ENCODE peak calls at places on chromosomes 12 and 14, in nine cellular contexts. F, T, W, B, D, A, J, I and S are unnamed samples.

GRCh38 chr14:68527329-68527851 is 265.5 kb downstream of the ZFP36L1 start:
- DNase-seq in F (no peak), I (no peak), D (peak; percentile 63), T (no peak), B (no peak), A (no peak), W (no peak), J (no peak), S (peak; percentile 56)

GRCh38 chr14:54169254-54169924 is 212.8 kb upstream of the BMP4 start:
- DNase-seq in W (no peak), A (no peak), J (no peak), F (no peak), I (peak; percentile 11), B (peak; percentile 10), T (no peak), D (peak; percentile 36), S (peak; percentile 18)

GRCh38 chr12:91225316-91225715 is 42.7 kb upstream of the DCN start:
- DNase-seq in W (no peak), A (no peak), F (no peak), I (no peak), T (no peak), D (peak; percentile 33), B (peak; percentile 35), J (no peak), S (peak; percentile 18)

GRCh38 chr12:25583545-25583944 is 30.5 kb upstream of the LMNTD1 start:
- DNase-seq in B (peak; percentile 19), T (no peak), A (no peak), D (peak; percentile 34), J (no peak), I (peak; percentile 12), F (no peak), W (no peak), S (peak; percentile 29)

GRCh38 chr12:120534703-120535655 is 823 bp downstream of the RNF10 start:
- DNase-seq in J (no peak), D (peak; percentile 90), F (peak; percentile 60), A (peak; percentile 34), W (peak; percentile 62), T (peak; percentile 63), I (peak; percentile 55), B (peak; percentile 92), S (peak; percentile 88)

GRCh38 chr12:6863586-6864321 is 3.6 kb upstream of the TPI1 start:
- DNase-seq in A (no peak), J (no peak), W (no peak), B (no peak), T (no peak), I (no peak), F (no peak), D (peak; percentile 21), S (no peak)

GRCh38 chr12:53048780-53049401 is 974 bp upstream of the TNS2 start:
- DNase-seq in B (peak; percentile 62), J (peak; percentile 56), A (no peak), F (no peak), I (peak; percentile 58), W (peak; percentile 68), D (peak; percentile 49), T (peak; percentile 59), S (no peak)

GRCh38 chr12:1670244-1670814 is 20.5 kb upstream of the ADIPOR2 start:
- DNase-seq in W (no peak), J (no peak), I (no peak), D (no peak), A (no peak), T (no peak), B (no peak), F (no peak), S (no peak)

GRCh38 chr14:87260460-87260859 is 732.5 kb downstream of the GALC start:
- DNase-seq in W (no peak), T (no peak), B (no peak), D (no peak), J (no peak), F (no peak), I (no peak), A (no peak), S (no peak)

GRCh38 chr12:90090929-90091651 is 382.5 kb upstream of the ATP2B1 start:
- DNase-seq in J (no peak), F (no peak), W (peak; percentile 95), B (peak; percentile 94), T (peak; percentile 94), I (peak; percentile 93), A (no peak), D (peak; percentile 97), S (peak; percentile 97)

GRCh38 chr14:51547260-51547659 is 104.5 kb upstream of the FRMD6 start:
- DNase-seq in T (peak; percentile 97), W (peak; percentile 99), I (peak; percentile 97), D (peak; percentile 100), J (no peak), F (no peak), A (no peak), B (peak; percentile 100), S (peak; percentile 100)

GRCh38 chr12:14924541-14924940 is 13.8 kb downstream of the ERP27 start:
- DNase-seq in B (no peak), D (no peak), A (no peak), W (no peak), F (no peak), I (no peak), T (no peak), J (no peak), S (no peak)

GRCh38 chr14:88129306-88130056 is 124.5 kb downstream of the GPR65 start:
- DNase-seq in B (peak; percentile 23), W (peak; percentile 65), J (no peak), A (no peak), D (peak; percentile 77), T (peak; percentile 11), F (no peak), I (no peak), S (peak; percentile 69)

GRCh38 chr12:63844391-63845341 is at the start of gene SRGAP1:
- DNase-seq in A (no peak), I (peak; percentile 67), B (peak; percentile 73), J (peak; percentile 66), F (peak; percentile 62), W (peak; percentile 41), D (peak; percentile 72), T (no peak), S (peak; percentile 66)

GRCh38 chr14:32027255-32027939 is 49.7 kb upstream of the ARHGAP5 start:
- DNase-seq in J (no peak), D (peak; percentile 54), A (no peak), I (no peak), T (peak; percentile 24), F (no peak), B (peak; percentile 21), W (no peak), S (peak; percentile 42)

GRCh38 chr14:20454359-20454644 is 310 bp downstream of the OSGEP start:
- DNase-seq in W (peak; percentile 46), F (no peak), D (peak; percentile 89), A (peak; percentile 84), B (peak; percentile 82), T (no peak), I (peak; percentile 69), J (no peak), S (peak; percentile 84)

GRCh38 chr12:4012977-4013968 is 140.1 kb upstream of the PARP11 start:
- DNase-seq in F (no peak), D (no peak), T (no peak), W (no peak), I (no peak), J (no peak), B (no peak), A (no peak), S (no peak)

GRCh38 chr12:88411689-88412088 is 168.6 kb downstream of the KITLG start:
- DNase-seq in F (no peak), T (no peak), D (no peak), W (no peak), A (no peak), B (no peak), I (no peak), J (no peak), S (no peak)

GRCh38 chr14:50399251-50400032 is 2.8 kb upstream of the CDKL1 start:
- DNase-seq in D (peak; percentile 25), I (peak; percentile 56), A (no peak), F (no peak), W (no peak), J (no peak), T (no peak), B (peak; percentile 39), S (peak; percentile 11)

GRCh38 chr12:54193437-54193836 is 4.7 kb upstream of the SMUG1 start:
- DNase-seq in W (no peak), F (no peak), B (no peak), T (no peak), A (no peak), J (no peak), I (no peak), D (no peak), S (no peak)

GRCh38 chr12:124914392-124915248 is at the start of gene UBC:
- DNase-seq in F (peak; percentile 91), D (peak; percentile 93), W (peak; percentile 83), A (peak; percentile 85), J (no peak), T (peak; percentile 89), I (peak; percentile 86), B (peak; percentile 92), S (peak; percentile 90)

GRCh38 chr14:102883028-102883953 is 39.2 kb upstream of the AMN start:
- DNase-seq in F (no peak), A (no peak), J (no peak), D (no peak), W (no peak), B (no peak), I (no peak), T (no peak), S (no peak)

GRCh38 chr12:66678640-66679268 is at the start of gene GRIP1:
- DNase-seq in F (no peak), W (no peak), T (no peak), B (no peak), I (no peak), A (no peak), J (peak; percentile 14), D (peak; percentile 50), S (peak; percentile 36)

GRCh38 chr14:34911209-34912150 is 36.3 kb upstream of the BAZ1A start:
- DNase-seq in T (peak; percentile 66), J (no peak), W (peak; percentile 4), B (peak; percentile 72), I (peak; percentile 30), D (peak; percentile 83), A (no peak), F (no peak), S (peak; percentile 77)

GRCh38 chr12:121628037-121628436 is 1.7 kb downstream of the ORAI1 start:
- DNase-seq in B (no peak), T (no peak), W (no peak), J (no peak), D (peak; percentile 20), I (no peak), F (no peak), A (no peak), S (no peak)

GRCh38 chr12:5487971-5488955 is 56.4 kb downstream of the NTF3 start:
- DNase-seq in A (no peak), F (no peak), J (no peak), T (peak; percentile 55), B (peak; percentile 89), D (peak; percentile 57), I (no peak), W (no peak), S (peak; percentile 41)

GRCh38 chr12:106304001-106304421 is 1.5 kb downstream of the TCP11L2 start:
- DNase-seq in F (no peak), B (no peak), A (no peak), I (no peak), J (peak; percentile 51), W (no peak), D (no peak), T (no peak), S (no peak)

GRCh38 chr12:79444089-79444488 is 246.7 kb downstream of the PAWR start:
- DNase-seq in J (no peak), I (peak; percentile 32), F (no peak), A (no peak), W (no peak), T (no peak), B (peak; percentile 68), D (peak; percentile 68), S (peak; percentile 59)

GRCh38 chr12:27781680-27782079 is 1.6 kb upstream of the MANSC4 start:
- DNase-seq in F (no peak), T (no peak), W (peak; percentile 34), B (peak; percentile 67), D (peak; percentile 27), A (no peak), I (no peak), J (no peak), S (no peak)

GRCh38 chr12:41709463-41710285 is 435.0 kb downstream of the GXYLT1 start:
- DNase-seq in T (no peak), A (no peak), W (no peak), F (no peak), I (peak; percentile 78), J (no peak), B (no peak), D (peak; percentile 44), S (peak; percentile 36)

GRCh38 chr14:66045572-66046021 is 440.6 kb upstream of the CCDC196 start:
- DNase-seq in I (no peak), F (no peak), D (peak; percentile 57), W (no peak), A (no peak), T (no peak), J (no peak), B (no peak), S (peak; percentile 36)